ENCODE peak calls at places on chromosome 6, in four cellular contexts. One of them, this sample, is unnamed.
A peak's percentile ranks its signal among the peaks of the same experiment; 100 is the strongest.

GRCh38 chr6:151389640-151390275 is 1.6 kb downstream of the ZBTB2 start:
- DNase-seq in posterior cingulate gyrus: peak; percentile 29
- DNase-seq in WERI-Rb-1: peak; percentile 35
- DNase-seq in HTR-8/SVneo: no peak
- DNase-seq in this sample: peak; percentile 66

GRCh38 chr6:6057442-6058053 is 50.8 kb upstream of the NRN1 start:
- DNase-seq in HTR-8/SVneo: peak; percentile 7
- DNase-seq in WERI-Rb-1: peak; percentile 50
- DNase-seq in posterior cingulate gyrus: no peak
- DNase-seq in this sample: no peak

GRCh38 chr6:49849121-49849907 is 17.0 kb downstream of the CRISP1 start:
- DNase-seq in posterior cingulate gyrus: no peak
- DNase-seq in WERI-Rb-1: peak; percentile 21
- DNase-seq in HTR-8/SVneo: peak; percentile 23
- DNase-seq in this sample: no peak

GRCh38 chr6:130560231-130560630 is 194.4 kb downstream of the TMEM200A start:
- DNase-seq in posterior cingulate gyrus: no peak
- DNase-seq in HTR-8/SVneo: no peak
- DNase-seq in WERI-Rb-1: no peak
- DNase-seq in this sample: no peak

GRCh38 chr6:41939848-41940758 is 1.5 kb downstream of the CCND3 start:
- DNase-seq in HTR-8/SVneo: no peak
- DNase-seq in WERI-Rb-1: peak; percentile 75
- DNase-seq in posterior cingulate gyrus: no peak
- DNase-seq in this sample: no peak

GRCh38 chr6:56913276-56914138 is 41.4 kb upstream of the BEND6 start:
- DNase-seq in WERI-Rb-1: no peak
- DNase-seq in HTR-8/SVneo: no peak
- DNase-seq in posterior cingulate gyrus: no peak
- DNase-seq in this sample: no peak

GRCh38 chr6:101663099-101663498 is 269.6 kb downstream of the GRIK2 start:
- DNase-seq in WERI-Rb-1: peak; percentile 21
- DNase-seq in posterior cingulate gyrus: no peak
- DNase-seq in HTR-8/SVneo: no peak
- DNase-seq in this sample: no peak

GRCh38 chr6:154474636-154475428 is 35.7 kb downstream of the CNKSR3 start:
- DNase-seq in posterior cingulate gyrus: no peak
- DNase-seq in HTR-8/SVneo: no peak
- DNase-seq in WERI-Rb-1: no peak
- DNase-seq in this sample: no peak

GRCh38 chr6:17012421-17013225 is 89.2 kb upstream of the STMND1 start:
- DNase-seq in HTR-8/SVneo: peak; percentile 81
- DNase-seq in posterior cingulate gyrus: peak; percentile 20
- DNase-seq in WERI-Rb-1: peak; percentile 22
- DNase-seq in this sample: no peak

GRCh38 chr6:141301779-141302178 is 830.9 kb upstream of the GJE1 start:
- DNase-seq in WERI-Rb-1: no peak
- DNase-seq in posterior cingulate gyrus: no peak
- DNase-seq in HTR-8/SVneo: no peak
- DNase-seq in this sample: no peak

GRCh38 chr6:31480574-31480973 is 17.4 kb upstream of the MICB start:
- DNase-seq in WERI-Rb-1: no peak
- DNase-seq in posterior cingulate gyrus: no peak
- DNase-seq in HTR-8/SVneo: no peak
- DNase-seq in this sample: no peak

This sample was measured in BE2C.